ENCODE peak calls at places on chromosomes 11 and 22, in seven cellular contexts. X is astrocyte of the spinal cord, O is uterus, W is NB4, F is SK-N-SH, E is MM.1S, P is fibroblast of the aortic adventitia. I is an unnamed sample.

GRCh38 chr22:49155039-49155808 is 672.4 kb downstream of the BRD1 start:
- DNase-seq in X (no peak), O (no peak), W (no peak), F (no peak), E (no peak), P (no peak), I (no peak)

GRCh38 chr22:30453731-30454510 is 17.9 kb downstream of the SEC14L3 start:
- DNase-seq in X (no peak), O (no peak), W (peak), F (peak), E (no peak), P (no peak), I (peak)

GRCh38 chr22:34841321-34841901 is 224.5 kb upstream of the ISX start:
- DNase-seq in X (peak), O (no peak), W (no peak), F (no peak), E (no peak), P (no peak), I (no peak)

GRCh38 chr11:12949456-12949855 is 59.7 kb upstream of the RASSF10 start:
- DNase-seq in X (no peak), O (no peak), W (no peak), F (no peak), E (no peak), P (no peak), I (no peak)

GRCh38 chr22:42596376-42596775 is 18.3 kb downstream of the POLDIP3 start:
- DNase-seq in X (peak), O (no peak), W (no peak), F (no peak), E (no peak), P (peak), I (no peak)

GRCh38 chr11:133078591-133079179 is 453.6 kb downstream of the OPCML start:
- DNase-seq in X (peak), O (no peak), W (peak), F (peak), E (peak), P (peak), I (peak)

GRCh38 chr11:110878513-110878912 is 166.3 kb upstream of the ARHGAP20 start:
- DNase-seq in X (peak), O (no peak), W (no peak), F (no peak), E (no peak), P (peak), I (no peak)

GRCh38 chr11:19849107-19849789 is 136.6 kb downstream of the NAV2 start:
- DNase-seq in X (no peak), O (no peak), W (no peak), F (no peak), E (no peak), P (peak), I (no peak)

GRCh38 chr22:46812786-46813185 is 50.3 kb downstream of the TBC1D22A start:
- DNase-seq in X (no peak), O (no peak), W (no peak), F (no peak), E (no peak), P (no peak), I (no peak)

GRCh38 chr11:130031056-130031455 is 28.4 kb upstream of the PRDM10 start:
- DNase-seq in X (no peak), O (no peak), W (no peak), F (no peak), E (no peak), P (no peak), I (no peak)

GRCh38 chr11:114909866-114910265 is 231.5 kb downstream of the NXPE2 start:
- DNase-seq in X (no peak), O (no peak), W (no peak), F (no peak), E (no peak), P (no peak), I (no peak)

GRCh38 chr11:68714047-68714856 is 29.9 kb downstream of the GAL start:
- DNase-seq in X (no peak), O (no peak), W (no peak), F (no peak), E (no peak), P (no peak), I (no peak)

GRCh38 chr22:29079218-29079901 is 6.5 kb downstream of the KREMEN1 start:
- DNase-seq in X (peak), O (no peak), W (no peak), F (no peak), E (no peak), P (peak), I (no peak)

GRCh38 chr22:25845985-25846745 is 104.2 kb downstream of the MYO18B start:
- DNase-seq in X (no peak), O (no peak), W (peak), F (no peak), E (no peak), P (no peak), I (peak)

GRCh38 chr11:47233989-47234668 is 14.5 kb downstream of the ACP2 start:
- DNase-seq in X (peak), O (peak), W (peak), F (peak), E (no peak), P (peak), I (no peak)
- TF ChIP-seq CTCF in X (peak), O (peak), W (peak), F (peak), E (no peak), P (peak), I (no peak)

GRCh38 chr11:66543263-66544107 is 2.4 kb downstream of the ZDHHC24 start:
- DNase-seq in X (peak), O (peak), W (no peak), F (peak), E (no peak), P (peak), I (peak)
- H3K4me3 ChIP-seq in X (no peak), O (no peak), W (no peak), F (no peak), E (no peak), P (peak), I (peak)

GRCh38 chr11:122754553-122755322 is 83.6 kb upstream of the CRTAM start:
- DNase-seq in X (no peak), O (no peak), W (peak), F (no peak), E (peak), P (no peak), I (peak)
- TF ChIP-seq CTCF in X (peak), O (peak), W (peak), F (peak), E (peak), P (peak), I (peak)

GRCh38 chr11:7597620-7598019 is 75.7 kb downstream of the CYB5R2 start:
- DNase-seq in X (no peak), O (no peak), W (no peak), F (no peak), E (no peak), P (no peak), I (no peak)
- H3K4me3 ChIP-seq in X (no peak), O (no peak), W (no peak), F (no peak), E (no peak), P (no peak), I (no peak)

I was measured in GM12865.